ENCODE peak calls at places on chromosomes 16 and 17, in seven cellular contexts. X is CD8-positive, alpha-beta T cell; Q is suprapubic skin; C is psoas muscle; N is mammary epithelial cell; T is AG04450; U is neuronal stem cell. V is an unnamed sample.
A peak's percentile ranks its signal among the peaks of the same experiment; 100 is the strongest.

GRCh38 chr17:44024271-44024663 is 9.5 kb upstream of the TMEM101 start:
- DNase-seq in X (no peak), Q (no peak), C (peak; percentile 26), N (no peak), T (no peak), U (no peak), V (no peak)

GRCh38 chr17:76000755-76001521 is at the start of gene CDK3:
- DNase-seq in X (no peak), Q (no peak), C (peak; percentile 43), N (no peak), T (no peak), U (no peak), V (no peak)

GRCh38 chr16:4285167-4285566 is 12.3 kb upstream of the TFAP4 start:
- DNase-seq in X (no peak), Q (no peak), C (no peak), N (no peak), T (no peak), U (no peak), V (no peak)

GRCh38 chr16:76879420-76879819 is 311.6 kb upstream of the MON1B start:
- DNase-seq in X (no peak), Q (no peak), C (no peak), N (no peak), T (no peak), U (no peak), V (no peak)

GRCh38 chr17:59884861-59885260 is 7.9 kb downstream of the TUBD1 start:
- DNase-seq in X (no peak), Q (no peak), C (no peak), N (no peak), T (no peak), U (no peak), V (no peak)

GRCh38 chr17:74804683-74805082 is 28.5 kb upstream of the NAT9 start:
- DNase-seq in X (no peak), Q (no peak), C (no peak), N (no peak), T (no peak), U (no peak), V (no peak)

GRCh38 chr16:56841659-56842058 is 23.3 kb upstream of the SLC12A3 start:
- DNase-seq in X (no peak), Q (peak; percentile 28), C (no peak), N (no peak), T (no peak), U (no peak), V (no peak)

GRCh38 chr16:71899171-71899570 is 3.8 kb downstream of the IST1 start:
- DNase-seq in X (no peak), Q (no peak), C (no peak), N (no peak), T (no peak), U (no peak), V (no peak)

GRCh38 chr16:11418506-11418905 is 73.2 kb downstream of the RMI2 start:
- DNase-seq in X (no peak), Q (no peak), C (no peak), N (no peak), T (no peak), U (no peak), V (no peak)

GRCh38 chr17:12691173-12691572 is 25.5 kb downstream of the MYOCD start:
- DNase-seq in X (no peak), Q (no peak), C (no peak), N (no peak), T (no peak), U (no peak), V (no peak)

GRCh38 chr17:82787081-82787848 is 35.4 kb downstream of the TBCD start:
- DNase-seq in X (no peak), Q (peak; percentile 93), C (peak; percentile 95), N (peak; percentile 97), T (no peak), U (no peak), V (peak; percentile 97)

GRCh38 chr16:79752421-79752820 is 151.9 kb upstream of the MAF start:
- DNase-seq in X (no peak), Q (no peak), C (no peak), N (peak; percentile 80), T (no peak), U (no peak), V (no peak)

GRCh38 chr17:56754523-56755208 is 79.1 kb downstream of the C17orf67 start:
- DNase-seq in X (no peak), Q (no peak), C (no peak), N (no peak), T (no peak), U (no peak), V (peak; percentile 61)

GRCh38 chr17:61205931-61206330 is 193.7 kb upstream of the TBX2 start:
- DNase-seq in X (no peak), Q (no peak), C (no peak), N (no peak), T (no peak), U (no peak), V (peak; percentile 14)

GRCh38 chr16:12788758-12789157 is 14.9 kb downstream of the CPPED1 start:
- DNase-seq in X (no peak), Q (no peak), C (no peak), N (no peak), T (no peak), U (no peak), V (no peak)

GRCh38 chr17:80883831-80884735 is 107.6 kb upstream of the CHMP6 start:
- DNase-seq in X (no peak), Q (no peak), C (peak; percentile 48), N (no peak), T (no peak), U (no peak), V (no peak)

GRCh38 chr17:35566955-35567354 is 6.3 kb upstream of the SLFN14 start:
- DNase-seq in X (no peak), Q (no peak), C (no peak), N (no peak), T (no peak), U (no peak), V (no peak)
- H3K4me3 ChIP-seq in X (no peak overlapping the region), Q (peak overlapping the region; percentile 85), C (peak overlapping the region; percentile 81), N (peak overlapping the region; percentile 85), T (no peak overlapping the region), U (peak overlapping the region; percentile 88), V (peak overlapping the region; percentile 84)

GRCh38 chr16:35687071-35687470 is 2227.7 kb downstream of the TP53TG3F start:
- DNase-seq in X (no peak), Q (peak; percentile 71), C (no peak), N (no peak), T (no peak), U (no peak), V (no peak)

GRCh38 chr16:35689764-35690163 is 2230.4 kb downstream of the TP53TG3F start:
- DNase-seq in X (no peak), Q (peak; percentile 37), C (no peak), N (no peak), T (no peak), U (no peak), V (no peak)

GRCh38 chr16:35690413-35690812 is 2231.0 kb downstream of the TP53TG3F start:
- DNase-seq in X (no peak), Q (peak; percentile 44), C (no peak), N (no peak), T (no peak), U (no peak), V (no peak)

GRCh38 chr16:35686595-35686994 is 2227.2 kb downstream of the TP53TG3F start:
- DNase-seq in X (no peak), Q (no peak), C (no peak), N (no peak), T (no peak), U (no peak), V (no peak)

GRCh38 chr16:35687781-35688180 is 2228.4 kb downstream of the TP53TG3F start:
- DNase-seq in X (no peak), Q (peak; percentile 24), C (no peak), N (no peak), T (no peak), U (no peak), V (no peak)
- H3K9me3 ChIP-seq in X (peaks cover 5% of the 10 kb centered on the region), Q (peaks cover 9% of the 10 kb centered on the region), C (peaks cover 3% of the 10 kb centered on the region), N (peaks cover 41% of the 10 kb centered on the region), T (peaks cover 52% of the 10 kb centered on the region), U (peaks cover 32% of the 10 kb centered on the region), V (no peaks in the 10 kb centered on the region)

DNA sequence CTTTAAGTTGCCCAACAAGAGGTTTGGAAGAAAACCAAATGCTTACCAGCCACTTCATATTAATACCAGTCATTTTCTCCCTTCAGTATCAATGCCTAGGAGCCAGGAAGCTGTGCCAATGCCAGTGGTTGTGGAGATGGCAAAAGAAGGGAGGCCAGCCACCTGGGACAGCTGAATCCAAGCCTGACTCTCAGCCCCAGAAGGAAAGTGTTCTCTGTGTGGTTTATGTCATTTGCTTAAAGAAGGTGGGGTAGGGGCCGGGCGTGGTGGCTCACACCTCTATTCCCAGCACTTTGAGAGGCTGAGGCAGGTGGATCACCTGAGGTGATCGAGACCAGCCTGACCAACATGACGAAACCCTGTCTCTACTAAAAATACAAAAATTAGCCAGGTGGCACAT is 13.4 kb downstream of the C17orf78 start:
- DNase-seq in X (no peak), Q (no peak), C (no peak), N (no peak), T (no peak), U (no peak), V (no peak)
- H3K27me3 ChIP-seq in X (no peaks in the 10 kb centered on the region), Q (no peaks in the 10 kb centered on the region), C (no peaks in the 10 kb centered on the region), N (no peaks in the 10 kb centered on the region), T (no peaks in the 10 kb centered on the region), U (no peaks in the 10 kb centered on the region), V (no peaks in the 10 kb centered on the region)

GRCh38 chr17:40623419-40624217 is 24.0 kb downstream of the SMARCE1 start:
- DNase-seq in X (no peak), Q (no peak), C (no peak), N (no peak), T (no peak), U (no peak), V (no peak)
- H3K4me3 ChIP-seq in X (no peak overlapping the region), Q (no peak overlapping the region), C (no peak overlapping the region), N (no peak overlapping the region), T (no peak overlapping the region), U (no peak overlapping the region), V (no peak overlapping the region)

V was measured in MG63.